ENCODE peak calls at places on chromosomes 11 and 22, in ten cellular contexts. C, J, Y, W, H, F, A, O, M and T are unnamed samples.

GRCh38 chr11:57700425-57700824 is 11.6 kb downstream of the MED19 start:
- DNase-seq in O (no peak), H (no peak), C (no peak), M (no peak), W (no peak), A (no peak), F (no peak), J (no peak), Y (no peak), T (peak; percentile 49)

GRCh38 chr11:68839953-68840641 is 1.6 kb downstream of the CPT1A start:
- DNase-seq in H (no peak), C (no peak), J (no peak), W (no peak), M (no peak), O (no peak), Y (no peak), F (peak; percentile 26), A (peak; percentile 60), T (peak; percentile 79)

GRCh38 chr11:8068605-8069221 is 12.3 kb upstream of the TUB start:
- DNase-seq in F (no peak), H (no peak), W (no peak), J (peak; percentile 92), A (no peak), Y (no peak), O (no peak), M (no peak), C (peak; percentile 81), T (no peak)

GRCh38 chr22:17501679-17502285 is 61.5 kb upstream of the SLC25A18 start:
- DNase-seq in Y (peak; percentile 14), C (peak; percentile 48), O (no peak), W (peak; percentile 31), A (peak; percentile 71), J (peak; percentile 86), F (peak; percentile 64), M (no peak), H (peak; percentile 27), T (peak; percentile 69)

GRCh38 chr11:78205256-78205655 is 16.5 kb downstream of the USP35 start:
- DNase-seq in M (no peak), A (no peak), Y (no peak), O (no peak), H (no peak), J (no peak), W (no peak), F (no peak), C (no peak), T (no peak)

GRCh38 chr22:28951969-28952521 is 68.7 kb downstream of the ZNRF3 start:
- DNase-seq in Y (no peak), J (peak; percentile 46), F (no peak), H (no peak), O (no peak), C (peak; percentile 47), M (no peak), W (no peak), A (no peak), T (no peak)

GRCh38 chr11:131038597-131038996 is 122.3 kb upstream of the SNX19 start:
- DNase-seq in M (no peak), O (no peak), C (no peak), F (no peak), Y (no peak), J (no peak), H (no peak), A (no peak), W (no peak), T (peak; percentile 61)

GRCh38 chr11:45392154-45392553 is 106.0 kb upstream of the SYT13 start:
- DNase-seq in O (no peak), J (no peak), F (no peak), W (no peak), A (no peak), Y (no peak), C (no peak), M (no peak), H (no peak), T (no peak)

GRCh38 chr22:48492371-48493320 is 1335.0 kb downstream of the BRD1 start:
- DNase-seq in M (peak; percentile 6), W (no peak), A (peak; percentile 57), Y (no peak), O (no peak), F (no peak), J (peak; percentile 78), C (peak; percentile 92), H (no peak), T (peak; percentile 92)

GRCh38 chr11:132601863-132602262 is 930.4 kb downstream of the OPCML start:
- DNase-seq in H (no peak), J (no peak), F (no peak), W (no peak), O (no peak), A (no peak), C (no peak), M (no peak), Y (no peak), T (no peak)

GRCh38 chr22:32323513-32324164 is 34.0 kb upstream of the RFPL3 start:
- DNase-seq in H (no peak), C (no peak), A (no peak), Y (no peak), F (no peak), J (no peak), M (peak; percentile 3), O (no peak), W (no peak), T (no peak)

GRCh38 chr22:29912141-29912540 is 29.2 kb downstream of the MTMR3 start:
- DNase-seq in F (no peak), M (no peak), C (no peak), Y (no peak), H (no peak), W (no peak), O (no peak), A (no peak), J (no peak), T (no peak)

GRCh38 chr11:57260937-57261783 is 24.1 kb upstream of the APLNR start:
- DNase-seq in O (no peak), J (no peak), M (no peak), C (no peak), A (no peak), H (no peak), W (no peak), F (no peak), Y (no peak), T (no peak)

GRCh38 chr11:89491141-89491690 is at the start of gene NOX4:
- DNase-seq in H (no peak), F (no peak), O (no peak), J (peak; percentile 43), C (peak; percentile 55), A (no peak), M (peak; percentile 63), Y (no peak), W (no peak), T (peak; percentile 76)

GRCh38 chr11:104668797-104669463 is 229.3 kb downstream of the CASP12 start:
- DNase-seq in O (peak; percentile 47), M (no peak), F (no peak), W (no peak), J (peak; percentile 93), C (peak; percentile 16), A (no peak), Y (no peak), H (peak; percentile 63), T (no peak)

GRCh38 chr22:32177221-32177765 is 18.2 kb upstream of the C22orf42 start:
- DNase-seq in A (no peak), M (no peak), J (no peak), C (no peak), F (no peak), Y (no peak), O (no peak), H (no peak), W (no peak), T (no peak)

GRCh38 chr22:46742576-46743221 is 4.6 kb upstream of the CERK start:
- DNase-seq in O (no peak), J (no peak), F (no peak), W (no peak), A (no peak), C (no peak), Y (no peak), M (peak; percentile 45), H (no peak), T (no peak)

GRCh38 chr22:46830841-46831240 is 68.4 kb downstream of the TBC1D22A start:
- DNase-seq in M (no peak), W (no peak), Y (no peak), F (no peak), A (no peak), C (no peak), H (no peak), J (no peak), O (no peak), T (no peak)

GRCh38 chr11:2768471-2769408 is 68.9 kb upstream of the KCNQ1OT1 start:
- DNase-seq in M (peak; percentile 42), H (no peak), Y (no peak), F (no peak), J (peak; percentile 76), O (no peak), C (peak; percentile 93), W (no peak), A (no peak), T (no peak)

GRCh38 chr11:65503606-65503922 is 4.7 kb downstream of the MALAT1 start:
- DNase-seq in C (no peak), H (no peak), M (no peak), A (no peak), J (no peak), O (no peak), W (no peak), F (peak; percentile 21), Y (no peak), T (no peak)